ENCODE peak calls at places on chromosomes 3 and 15, in nine cellular contexts. B, I, Z, N, J, K, G, S and Q are unnamed samples.

GRCh38 chr15:52262364-52262763 is 33.2 kb downstream of the MYO5C start:
- DNase-seq in S (peak; percentile 41), Z (no peak), I (peak; percentile 41), G (no peak), J (no peak), K (no peak), N (no peak), B (no peak), Q (no peak)

GRCh38 chr3:19457449-19457848 is 309.1 kb downstream of the KCNH8 start:
- DNase-seq in S (no peak), G (no peak), Z (no peak), J (no peak), N (no peak), K (no peak), B (peak; percentile 86), I (no peak), Q (no peak)

GRCh38 chr3:177443469-177443868 is 246.2 kb upstream of the TBL1XR1 start:
- DNase-seq in G (no peak), N (no peak), B (peak; percentile 79), J (no peak), I (peak; percentile 69), Z (peak; percentile 39), K (peak; percentile 72), S (peak; percentile 49), Q (no peak)

GRCh38 chr3:130658666-130659065 is 88.0 kb downstream of the PIK3R4 start:
- DNase-seq in K (no peak), J (no peak), I (peak; percentile 7), N (no peak), Z (peak; percentile 36), B (peak; percentile 24), G (no peak), S (peak; percentile 24), Q (no peak)

GRCh38 chr3:124361566-124361965 is 368.7 kb upstream of the UMPS start:
- DNase-seq in B (no peak), G (no peak), J (no peak), K (no peak), N (no peak), Z (no peak), I (no peak), S (no peak), Q (no peak)

GRCh38 chr3:13886593-13887129 is 6.8 kb upstream of the WNT7A start:
- DNase-seq in S (no peak), B (no peak), I (no peak), N (no peak), J (no peak), K (no peak), G (no peak), Z (no peak), Q (no peak)

GRCh38 chr3:108125550-108126071 is 34.8 kb upstream of the CD47 start:
- DNase-seq in S (no peak), J (peak; percentile 64), I (no peak), G (no peak), K (no peak), B (no peak), N (peak; percentile 83), Z (no peak), Q (no peak)

GRCh38 chr15:36644156-36644896 is 64.9 kb downstream of the CDIN1 start:
- DNase-seq in G (no peak), J (no peak), K (no peak), N (no peak), Z (no peak), S (no peak), I (no peak), B (no peak), Q (no peak)

GRCh38 chr3:176352716-176353334 is 844.5 kb downstream of the TBL1XR1 start:
- DNase-seq in Z (peak; percentile 22), N (no peak), S (no peak), K (no peak), B (no peak), G (no peak), I (no peak), J (no peak), Q (no peak)

GRCh38 chr15:23686466-23687142 is 501 bp downstream of the NDN start:
- DNase-seq in Z (peak; percentile 4), K (no peak), J (no peak), G (no peak), S (no peak), N (no peak), B (no peak), I (peak; percentile 21), Q (no peak)

GRCh38 chr15:101437618-101438481 is 51.7 kb downstream of the PCSK6 start:
- DNase-seq in G (no peak), S (no peak), B (no peak), J (no peak), N (no peak), Z (no peak), K (no peak), I (no peak), Q (peak; percentile 10)

GRCh38 chr3:112629425-112629824 is 11.5 kb downstream of the CCDC80 start:
- DNase-seq in I (peak; percentile 84), B (peak; percentile 72), J (no peak), Z (peak; percentile 93), G (no peak), S (peak; percentile 94), K (peak; percentile 40), N (no peak), Q (no peak)

GRCh38 chr3:139299261-139300132 is 44.3 kb upstream of the MRPS22 start:
- DNase-seq in K (no peak), N (no peak), Z (peak; percentile 61), S (peak; percentile 74), I (peak; percentile 85), B (peak; percentile 46), J (no peak), G (no peak), Q (peak; percentile 37)

GRCh38 chr3:42036483-42036823 is 54.7 kb upstream of the TRAK1 start:
- DNase-seq in G (peak; percentile 44), Z (peak; percentile 97), N (no peak), I (peak; percentile 91), K (no peak), S (peak; percentile 95), B (peak; percentile 85), J (no peak), Q (no peak)

GRCh38 chr15:66944121-66944520 is 121.3 kb upstream of the SMAD3 start:
- DNase-seq in B (no peak), N (no peak), S (no peak), Z (no peak), G (no peak), K (no peak), I (no peak), J (no peak), Q (no peak)

GRCh38 chr3:97692831-97693230 is 71.7 kb upstream of the ARL6 start:
- DNase-seq in B (no peak), S (no peak), N (no peak), G (no peak), Z (no peak), K (no peak), J (no peak), I (no peak), Q (no peak)

GRCh38 chr3:158732856-158733200 is 571 bp upstream of the RARRES1 start:
- DNase-seq in B (no peak), I (peak; percentile 25), J (peak; percentile 59), Z (no peak), G (no peak), S (no peak), K (no peak), N (no peak), Q (no peak)
- H3K4me3 ChIP-seq in B (no peak overlapping the region), I (no peak overlapping the region), J (peak overlapping the region; percentile 48), Z (peak overlapping the region; percentile 44), G (peak overlapping the region; percentile 46), S (peak overlapping the region; percentile 55), K (peak overlapping the region; percentile 63), N (no peak overlapping the region), Q (peak overlapping the region; percentile 83)

GRCh38 chr15:75030424-75030823 is 7.0 kb downstream of the PPCDC start:
- DNase-seq in N (no peak), G (no peak), B (no peak), I (peak; percentile 60), J (no peak), Z (no peak), K (no peak), S (no peak), Q (no peak)
- H3K4me3 ChIP-seq in N (no peak overlapping the region), G (no peak overlapping the region), B (no peak overlapping the region), I (no peak overlapping the region), J (no peak overlapping the region), Z (no peak overlapping the region), K (no peak overlapping the region), S (no peak overlapping the region), Q (no peak overlapping the region)

GRCh38 chr3:170367797-170368196 is 10.3 kb downstream of the SKIL start:
- DNase-seq in G (no peak), I (no peak), B (no peak), Z (no peak), J (no peak), N (no peak), S (no peak), K (no peak), Q (no peak)

GRCh38 chr3:170363471-170363994 is 6.0 kb downstream of the SKIL start:
- DNase-seq in J (no peak), K (no peak), N (no peak), G (no peak), S (no peak), I (no peak), B (no peak), Z (no peak), Q (no peak)

GRCh38 chr3:170368921-170369320 is 11.4 kb downstream of the SKIL start:
- DNase-seq in B (no peak), N (no peak), K (no peak), J (no peak), G (peak; percentile 45), I (no peak), S (no peak), Z (no peak), Q (no peak)

GRCh38 chr3:170361711-170362110 is 4.2 kb downstream of the SKIL start:
- DNase-seq in J (no peak), S (no peak), I (no peak), Z (no peak), G (no peak), K (no peak), B (no peak), N (no peak), Q (no peak)

GRCh38 chr3:170364965-170365364 is 7.5 kb downstream of the SKIL start:
- DNase-seq in Z (no peak), B (no peak), N (no peak), I (no peak), G (no peak), J (no peak), K (no peak), S (no peak), Q (no peak)
- H3K4me3 ChIP-seq in Z (no peak overlapping the region), B (no peak overlapping the region), N (no peak overlapping the region), I (no peak overlapping the region), G (no peak overlapping the region), J (no peak overlapping the region), K (no peak overlapping the region), S (no peak overlapping the region), Q (no peak overlapping the region)

DNA sequence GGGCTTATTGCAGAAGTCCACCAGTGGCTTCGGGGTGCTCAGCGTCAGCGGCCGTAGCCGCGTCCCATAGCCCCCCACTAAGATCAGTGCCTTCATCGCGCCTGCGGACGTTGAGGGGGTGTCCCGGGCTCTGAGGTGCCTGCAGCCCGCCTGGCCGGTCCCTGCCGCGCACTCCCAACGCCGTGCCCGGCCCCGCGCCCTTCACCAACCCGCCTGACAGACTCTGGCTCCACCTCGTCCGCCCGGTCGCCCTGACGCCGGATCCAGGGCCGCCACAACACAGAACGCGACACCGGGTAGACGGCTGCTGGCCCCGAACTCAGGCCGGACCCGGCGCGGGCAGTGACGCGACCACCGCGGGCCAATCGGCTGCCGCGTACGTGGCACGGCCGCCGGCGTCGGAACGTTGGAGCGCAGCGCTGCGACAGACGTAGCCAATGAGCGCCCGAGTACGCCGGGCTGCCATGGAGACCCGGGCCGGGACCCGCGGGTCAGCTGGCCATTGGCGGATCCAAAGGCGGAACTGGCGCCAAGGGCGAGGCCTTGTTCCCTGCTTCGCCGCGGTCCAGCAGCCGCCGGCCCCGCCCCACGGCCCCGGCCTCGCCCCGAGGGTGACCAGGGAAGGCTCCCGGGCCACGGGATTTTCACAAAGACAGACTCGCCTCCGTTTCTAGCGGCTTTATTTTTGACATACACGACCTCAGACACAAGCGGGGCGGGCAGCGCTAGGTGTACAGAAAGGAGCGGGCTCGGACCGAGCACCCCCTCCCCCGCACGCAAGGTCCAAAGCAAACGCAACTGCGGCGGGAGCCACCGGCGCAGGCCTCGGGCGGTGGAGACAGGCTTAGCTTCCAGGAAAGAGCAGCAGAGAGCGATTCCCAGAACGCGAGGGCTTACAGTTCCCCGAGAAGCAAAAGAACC is at the start of gene GMPPB:
- DNase-seq in N (peak; percentile 78), K (peak; percentile 96), Z (peak; percentile 95), S (peak; percentile 97), B (peak; percentile 97), J (peak; percentile 99), I (peak; percentile 99), G (peak; percentile 98), Q (peak; percentile 98)
- H3K4me3 ChIP-seq in N (peak within 1 kb of the TSS; percentile 87), K (peak within 1 kb of the TSS; percentile 91), Z (peak within 1 kb of the TSS; percentile 85), S (peak within 1 kb of the TSS; percentile 99), B (peak within 1 kb of the TSS; percentile 84), J (peak within 1 kb of the TSS; percentile 96), I (peak within 1 kb of the TSS; percentile 74), G (peak within 1 kb of the TSS; percentile 99), Q (peak within 1 kb of the TSS; percentile 86)